ENCODE peak calls at places on chromosomes 5 and 9, in six cellular contexts. K is memory B cell, F is WTC11, D is globus pallidus, W is right cardiac atrium, J is A172. T is an unnamed sample.

GRCh38 chr9:89046832-89047231 is 55.6 kb downstream of the S1PR3 start:
- DNase-seq in W (no peak), D (no peak), J (no peak), F (no peak), K (no peak), T (no peak)

GRCh38 chr9:122453677-122454135 is 24.0 kb downstream of the OR1J1 start:
- DNase-seq in W (no peak), D (no peak), K (no peak), J (no peak), F (no peak), T (no peak)

GRCh38 chr9:84463272-84463671 is 122.7 kb upstream of the SLC28A3 start:
- DNase-seq in W (no peak), K (no peak), J (no peak), D (no peak), F (no peak), T (no peak)

GRCh38 chr5:137621306-137621705 is 114.6 kb downstream of the KLHL3 start:
- DNase-seq in F (no peak), D (no peak), W (no peak), J (no peak), K (no peak), T (no peak)

GRCh38 chr5:54323462-54323861 is 13.1 kb upstream of the ARL15 start:
- DNase-seq in F (no peak), D (no peak), W (no peak), K (no peak), J (no peak), T (no peak)

GRCh38 chr5:125274211-125274610 is 527.8 kb upstream of the ZNF608 start:
- DNase-seq in D (no peak), F (no peak), J (peak; percentile 35), W (no peak), K (no peak), T (no peak)

GRCh38 chr5:98786178-98786853 is 12.9 kb downstream of the RGMB start:
- DNase-seq in D (no peak), W (no peak), F (no peak), J (no peak), K (no peak), T (no peak)

GRCh38 chr5:130532786-130533185 is 628.5 kb downstream of the CHSY3 start:
- DNase-seq in W (no peak), D (no peak), F (no peak), J (no peak), K (no peak), T (no peak)

GRCh38 chr9:2271426-2271825 is 256.3 kb downstream of the SMARCA2 start:
- DNase-seq in K (no peak), W (no peak), F (peak; percentile 56), J (peak; percentile 2), D (peak; percentile 41), T (no peak)

GRCh38 chr5:135462304-135462703 is 10.2 kb upstream of the TIFAB start:
- DNase-seq in W (no peak), J (peak; percentile 67), K (no peak), F (peak; percentile 82), D (no peak), T (peak; percentile 18)

GRCh38 chr5:90792725-90793124 is 234.1 kb downstream of the ADGRV1 start:
- DNase-seq in K (no peak), F (no peak), W (no peak), D (no peak), J (peak; percentile 18), T (no peak)

GRCh38 chr9:37026085-37026935 is 7.8 kb downstream of the PAX5 start:
- DNase-seq in D (no peak), F (peak; percentile 64), W (peak; percentile 53), K (no peak), J (no peak), T (no peak)

GRCh38 chr5:97094579-97095317 is 47.7 kb downstream of the LIX1 start:
- DNase-seq in K (no peak), W (no peak), J (no peak), F (no peak), D (no peak), T (peak; percentile 56)

GRCh38 chr5:57406591-57406990 is 76.0 kb downstream of the ACTBL2 start:
- DNase-seq in K (no peak), D (no peak), W (no peak), J (no peak), F (no peak), T (no peak)

GRCh38 chr5:15995206-15996052 is 184.2 kb downstream of the MARCHF11 start:
- DNase-seq in F (peak; percentile 12), K (no peak), J (peak; percentile 47), D (peak; percentile 37), W (no peak), T (no peak)

GRCh38 chr5:73417307-73418035 is 31.1 kb downstream of the FOXD1 start:
- DNase-seq in K (no peak), F (no peak), J (peak; percentile 49), W (no peak), D (peak; percentile 42), T (no peak)

GRCh38 chr9:88462191-88462590 is 72.8 kb upstream of the NXNL2 start:
- DNase-seq in F (no peak), D (no peak), J (no peak), K (no peak), W (no peak), T (no peak)

GRCh38 chr5:171882118-171882517 is 96.5 kb downstream of the SMIM23 start:
- DNase-seq in D (no peak), K (no peak), F (no peak), W (no peak), J (no peak), T (no peak)

GRCh38 chr5:116497648-116498047 is 77.0 kb downstream of the SEMA6A start:
- DNase-seq in F (no peak), D (no peak), W (no peak), J (no peak), K (no peak), T (no peak)

GRCh38 chr5:87829214-87829551 is 416.5 kb upstream of the CCNH start:
- DNase-seq in D (no peak), K (no peak), J (peak; percentile 82), F (no peak), W (peak; percentile 53), T (no peak)

GRCh38 chr5:141910271-141910673 is 13.4 kb upstream of the DELE1 start:
- DNase-seq in W (no peak), J (no peak), F (no peak), K (no peak), D (no peak), T (no peak)